ENCODE peak calls at places on chromosomes 13 and 19, in seven cellular contexts. One of them, this sample, is unnamed.

GRCh38 chr13:26629260-26629659 is 71.8 kb downstream of the WASF3 start:
- DNase-seq in effector memory CD4-positive, alpha-beta T cell: no peak
- DNase-seq in activated CD8-positive, alpha-beta T cell treated with anti-CD3 and anti-CD28 coated beads, Interleukin-2, amount 10 ng/mL, durations not matched to agents 7 days and 5 days: no peak
- DNase-seq in fibroblast of mammary gland: peak; percentile 24
- DNase-seq in activated CD4-positive, CD25-positive, alpha-beta regulatory T cell treated with anti-CD3 and anti-CD28 coated beads, Interleukin-2, amount 50 U/mL, for 16 hours: no peak
- DNase-seq in SW480: no peak
- DNase-seq in AG08396: no peak
- DNase-seq in this sample: peak; percentile 12

GRCh38 chr13:75704942-75705320 is 68.8 kb downstream of the LMO7 start:
- DNase-seq in SW480: peak; percentile 66
- DNase-seq in effector memory CD4-positive, alpha-beta T cell: no peak
- DNase-seq in activated CD8-positive, alpha-beta T cell treated with anti-CD3 and anti-CD28 coated beads, Interleukin-2, amount 10 ng/mL, durations not matched to agents 7 days and 5 days: no peak
- DNase-seq in fibroblast of mammary gland: peak; percentile 11
- DNase-seq in AG08396: no peak
- DNase-seq in activated CD4-positive, CD25-positive, alpha-beta regulatory T cell treated with anti-CD3 and anti-CD28 coated beads, Interleukin-2, amount 50 U/mL, for 16 hours: no peak
- DNase-seq in this sample: no peak

GRCh38 chr13:97257800-97258799 is 36.0 kb downstream of the MBNL2 start:
- DNase-seq in SW480: peak; percentile 91
- DNase-seq in AG08396: peak; percentile 55
- DNase-seq in activated CD8-positive, alpha-beta T cell treated with anti-CD3 and anti-CD28 coated beads, Interleukin-2, amount 10 ng/mL, durations not matched to agents 7 days and 5 days: no peak
- DNase-seq in fibroblast of mammary gland: peak; percentile 88
- DNase-seq in activated CD4-positive, CD25-positive, alpha-beta regulatory T cell treated with anti-CD3 and anti-CD28 coated beads, Interleukin-2, amount 50 U/mL, for 16 hours: no peak
- DNase-seq in effector memory CD4-positive, alpha-beta T cell: peak; percentile 8
- DNase-seq in this sample: peak; percentile 87

GRCh38 chr13:49444517-49445395 is 682 bp downstream of the SETDB2 start:
- DNase-seq in activated CD8-positive, alpha-beta T cell treated with anti-CD3 and anti-CD28 coated beads, Interleukin-2, amount 10 ng/mL, durations not matched to agents 7 days and 5 days: peak; percentile 41
- DNase-seq in SW480: peak; percentile 80
- DNase-seq in fibroblast of mammary gland: peak; percentile 87
- DNase-seq in AG08396: peak; percentile 27
- DNase-seq in effector memory CD4-positive, alpha-beta T cell: peak; percentile 3
- DNase-seq in activated CD4-positive, CD25-positive, alpha-beta regulatory T cell treated with anti-CD3 and anti-CD28 coated beads, Interleukin-2, amount 50 U/mL, for 16 hours: peak; percentile 13
- DNase-seq in this sample: peak; percentile 31

GRCh38 chr13:67574320-67575233 is 344.4 kb upstream of the PCDH9 start:
- DNase-seq in activated CD4-positive, CD25-positive, alpha-beta regulatory T cell treated with anti-CD3 and anti-CD28 coated beads, Interleukin-2, amount 50 U/mL, for 16 hours: no peak
- DNase-seq in activated CD8-positive, alpha-beta T cell treated with anti-CD3 and anti-CD28 coated beads, Interleukin-2, amount 10 ng/mL, durations not matched to agents 7 days and 5 days: no peak
- DNase-seq in SW480: no peak
- DNase-seq in fibroblast of mammary gland: peak; percentile 26
- DNase-seq in AG08396: no peak
- DNase-seq in effector memory CD4-positive, alpha-beta T cell: no peak
- DNase-seq in this sample: no peak

GRCh38 chr19:49652723-49653465 is 10.9 kb downstream of the SCAF1 start:
- DNase-seq in AG08396: no peak
- DNase-seq in SW480: no peak
- DNase-seq in activated CD8-positive, alpha-beta T cell treated with anti-CD3 and anti-CD28 coated beads, Interleukin-2, amount 10 ng/mL, durations not matched to agents 7 days and 5 days: no peak
- DNase-seq in effector memory CD4-positive, alpha-beta T cell: no peak
- DNase-seq in activated CD4-positive, CD25-positive, alpha-beta regulatory T cell treated with anti-CD3 and anti-CD28 coated beads, Interleukin-2, amount 50 U/mL, for 16 hours: no peak
- DNase-seq in fibroblast of mammary gland: no peak
- DNase-seq in this sample: no peak

GRCh38 chr13:50915562-50915961 is 6.0 kb downstream of the RNASEH2B start:
- DNase-seq in activated CD4-positive, CD25-positive, alpha-beta regulatory T cell treated with anti-CD3 and anti-CD28 coated beads, Interleukin-2, amount 50 U/mL, for 16 hours: no peak
- DNase-seq in effector memory CD4-positive, alpha-beta T cell: no peak
- DNase-seq in SW480: no peak
- DNase-seq in activated CD8-positive, alpha-beta T cell treated with anti-CD3 and anti-CD28 coated beads, Interleukin-2, amount 10 ng/mL, durations not matched to agents 7 days and 5 days: peak; percentile 44
- DNase-seq in AG08396: no peak
- DNase-seq in fibroblast of mammary gland: no peak
- DNase-seq in this sample: no peak

GRCh38 chr19:30682576-30683536 is 310.7 kb downstream of the ZNF536 start:
- DNase-seq in effector memory CD4-positive, alpha-beta T cell: peak; percentile 30
- DNase-seq in activated CD8-positive, alpha-beta T cell treated with anti-CD3 and anti-CD28 coated beads, Interleukin-2, amount 10 ng/mL, durations not matched to agents 7 days and 5 days: peak; percentile 59
- DNase-seq in AG08396: peak; percentile 91
- DNase-seq in fibroblast of mammary gland: peak; percentile 92
- DNase-seq in SW480: peak; percentile 52
- DNase-seq in activated CD4-positive, CD25-positive, alpha-beta regulatory T cell treated with anti-CD3 and anti-CD28 coated beads, Interleukin-2, amount 50 U/mL, for 16 hours: peak; percentile 8
- DNase-seq in this sample: peak; percentile 35

GRCh38 chr13:20305587-20305986 is 73.5 kb upstream of the GJB6 start:
- DNase-seq in fibroblast of mammary gland: no peak
- DNase-seq in effector memory CD4-positive, alpha-beta T cell: no peak
- DNase-seq in SW480: no peak
- DNase-seq in activated CD4-positive, CD25-positive, alpha-beta regulatory T cell treated with anti-CD3 and anti-CD28 coated beads, Interleukin-2, amount 50 U/mL, for 16 hours: no peak
- DNase-seq in activated CD8-positive, alpha-beta T cell treated with anti-CD3 and anti-CD28 coated beads, Interleukin-2, amount 10 ng/mL, durations not matched to agents 7 days and 5 days: no peak
- DNase-seq in AG08396: no peak
- DNase-seq in this sample: no peak

GRCh38 chr13:104769520-104769919 is 1703.3 kb upstream of the SLC10A2 start:
- DNase-seq in SW480: no peak
- DNase-seq in effector memory CD4-positive, alpha-beta T cell: no peak
- DNase-seq in fibroblast of mammary gland: no peak
- DNase-seq in activated CD8-positive, alpha-beta T cell treated with anti-CD3 and anti-CD28 coated beads, Interleukin-2, amount 10 ng/mL, durations not matched to agents 7 days and 5 days: no peak
- DNase-seq in activated CD4-positive, CD25-positive, alpha-beta regulatory T cell treated with anti-CD3 and anti-CD28 coated beads, Interleukin-2, amount 50 U/mL, for 16 hours: no peak
- DNase-seq in AG08396: no peak
- DNase-seq in this sample: no peak

GRCh38 chr13:41019027-41019487 is at the start of gene ELF1:
- DNase-seq in effector memory CD4-positive, alpha-beta T cell: peak; percentile 48
- DNase-seq in AG08396: peak; percentile 41
- DNase-seq in SW480: peak; percentile 96
- DNase-seq in fibroblast of mammary gland: peak; percentile 82
- DNase-seq in activated CD4-positive, CD25-positive, alpha-beta regulatory T cell treated with anti-CD3 and anti-CD28 coated beads, Interleukin-2, amount 50 U/mL, for 16 hours: peak; percentile 50
- DNase-seq in activated CD8-positive, alpha-beta T cell treated with anti-CD3 and anti-CD28 coated beads, Interleukin-2, amount 10 ng/mL, durations not matched to agents 7 days and 5 days: peak; percentile 78
- DNase-seq in this sample: peak; percentile 65

GRCh38 chr19:7348587-7349230 is at the start of gene ARHGEF18:
- DNase-seq in effector memory CD4-positive, alpha-beta T cell: peak; percentile 31
- DNase-seq in activated CD8-positive, alpha-beta T cell treated with anti-CD3 and anti-CD28 coated beads, Interleukin-2, amount 10 ng/mL, durations not matched to agents 7 days and 5 days: peak; percentile 74
- DNase-seq in AG08396: no peak
- DNase-seq in fibroblast of mammary gland: no peak
- DNase-seq in activated CD4-positive, CD25-positive, alpha-beta regulatory T cell treated with anti-CD3 and anti-CD28 coated beads, Interleukin-2, amount 50 U/mL, for 16 hours: no peak
- DNase-seq in SW480: no peak
- DNase-seq in this sample: no peak

GRCh38 chr19:2575734-2576481 is 100.0 kb downstream of the GADD45B start:
- DNase-seq in activated CD4-positive, CD25-positive, alpha-beta regulatory T cell treated with anti-CD3 and anti-CD28 coated beads, Interleukin-2, amount 50 U/mL, for 16 hours: no peak
- DNase-seq in SW480: no peak
- DNase-seq in activated CD8-positive, alpha-beta T cell treated with anti-CD3 and anti-CD28 coated beads, Interleukin-2, amount 10 ng/mL, durations not matched to agents 7 days and 5 days: no peak
- DNase-seq in fibroblast of mammary gland: peak; percentile 96
- DNase-seq in effector memory CD4-positive, alpha-beta T cell: no peak
- DNase-seq in AG08396: peak; percentile 90
- DNase-seq in this sample: peak; percentile 79

GRCh38 chr19:806815-807421 is 9.7 kb downstream of the PTBP1 start:
- DNase-seq in SW480: no peak
- DNase-seq in activated CD4-positive, CD25-positive, alpha-beta regulatory T cell treated with anti-CD3 and anti-CD28 coated beads, Interleukin-2, amount 50 U/mL, for 16 hours: no peak
- DNase-seq in AG08396: peak; percentile 13
- DNase-seq in effector memory CD4-positive, alpha-beta T cell: no peak
- DNase-seq in activated CD8-positive, alpha-beta T cell treated with anti-CD3 and anti-CD28 coated beads, Interleukin-2, amount 10 ng/mL, durations not matched to agents 7 days and 5 days: no peak
- DNase-seq in fibroblast of mammary gland: no peak
- DNase-seq in this sample: no peak

GRCh38 chr19:16589917-16590316 is 17.7 kb upstream of the SLC35E1 start:
- DNase-seq in activated CD8-positive, alpha-beta T cell treated with anti-CD3 and anti-CD28 coated beads, Interleukin-2, amount 10 ng/mL, durations not matched to agents 7 days and 5 days: no peak
- DNase-seq in fibroblast of mammary gland: no peak
- DNase-seq in activated CD4-positive, CD25-positive, alpha-beta regulatory T cell treated with anti-CD3 and anti-CD28 coated beads, Interleukin-2, amount 50 U/mL, for 16 hours: no peak
- DNase-seq in effector memory CD4-positive, alpha-beta T cell: no peak
- DNase-seq in AG08396: no peak
- DNase-seq in SW480: no peak
- DNase-seq in this sample: no peak

GRCh38 chr19:6343462-6343861 is 10.1 kb upstream of the ACER1 start:
- DNase-seq in activated CD4-positive, CD25-positive, alpha-beta regulatory T cell treated with anti-CD3 and anti-CD28 coated beads, Interleukin-2, amount 50 U/mL, for 16 hours: no peak
- DNase-seq in AG08396: no peak
- DNase-seq in effector memory CD4-positive, alpha-beta T cell: no peak
- DNase-seq in activated CD8-positive, alpha-beta T cell treated with anti-CD3 and anti-CD28 coated beads, Interleukin-2, amount 10 ng/mL, durations not matched to agents 7 days and 5 days: no peak
- DNase-seq in fibroblast of mammary gland: no peak
- DNase-seq in SW480: no peak
- DNase-seq in this sample: no peak

GRCh38 chr13:111005364-111005763 is 90.5 kb upstream of the ANKRD10 start:
- DNase-seq in activated CD4-positive, CD25-positive, alpha-beta regulatory T cell treated with anti-CD3 and anti-CD28 coated beads, Interleukin-2, amount 50 U/mL, for 16 hours: no peak
- DNase-seq in activated CD8-positive, alpha-beta T cell treated with anti-CD3 and anti-CD28 coated beads, Interleukin-2, amount 10 ng/mL, durations not matched to agents 7 days and 5 days: no peak
- DNase-seq in AG08396: peak; percentile 23
- DNase-seq in fibroblast of mammary gland: peak; percentile 68
- DNase-seq in effector memory CD4-positive, alpha-beta T cell: no peak
- DNase-seq in SW480: no peak
- DNase-seq in this sample: no peak